ENCODE peak calls at places on chromosomes 1 and 21, in five cellular contexts. N, U, L, R and E are unnamed samples.

GRCh38 chr1:237976345-237976744 is 85.6 kb upstream of the ZP4 start:
- DNase-seq in N (no peak), L (no peak), R (no peak), U (no peak), E (no peak)

GRCh38 chr1:170623171-170623570 is 40.8 kb upstream of the PRRX1 start:
- DNase-seq in R (no peak), L (no peak), U (peak), N (peak), E (no peak)

GRCh38 chr1:145961425-145962156 is 2.8 kb downstream of the ANKRD34A start:
- DNase-seq in U (peak), N (no peak), R (no peak), L (peak), E (peak)

GRCh38 chr1:58815680-58816071 is 31.8 kb upstream of the JUN start:
- DNase-seq in U (peak), N (peak), L (no peak), R (no peak), E (no peak)

GRCh38 chr21:46452719-46453118 is 6.0 kb upstream of the DIP2A start:
- DNase-seq in N (no peak), L (no peak), U (no peak), R (no peak), E (peak)

GRCh38 chr1:71658295-71658694 is 577.5 kb upstream of the ZRANB2 start:
- DNase-seq in L (no peak), N (no peak), U (no peak), R (peak), E (no peak)

GRCh38 chr1:199123615-199124014 is 484.8 kb downstream of the PTPRC start:
- DNase-seq in L (no peak), U (no peak), N (no peak), R (no peak), E (no peak)

GRCh38 chr1:111747282-111747734 is 8.1 kb upstream of the INKA2 start:
- DNase-seq in U (peak), L (peak), N (peak), R (peak), E (no peak)

GRCh38 chr1:59025898-59026426 is 242.1 kb upstream of the JUN start:
- DNase-seq in U (no peak), R (no peak), N (no peak), L (no peak), E (no peak)

GRCh38 chr1:195195423-195196057 is 1412.7 kb downstream of the KCNT2 start:
- DNase-seq in U (no peak), N (no peak), L (no peak), R (no peak), E (no peak)

GRCh38 chr1:162617513-162617912 is 14.8 kb upstream of the DDR2 start:
- DNase-seq in N (no peak), L (no peak), R (no peak), U (no peak), E (no peak)

GRCh38 chr1:226029093-226029496 is 30.0 kb upstream of the SDE2 start:
- DNase-seq in R (peak), U (no peak), L (no peak), N (no peak), E (no peak)

GRCh38 chr1:244998717-244999346 is 134.5 kb upstream of the HNRNPU start:
- DNase-seq in U (no peak), L (no peak), R (no peak), N (no peak), E (no peak)

GRCh38 chr1:51464828-51465227 is 54.2 kb downstream of the EPS15 start:
- DNase-seq in R (no peak), L (no peak), N (no peak), U (no peak), E (no peak)

GRCh38 chr1:26889580-26890466 is at the start of gene GPN2:
- DNase-seq in N (peak), R (peak), U (peak), L (peak), E (peak)

GRCh38 chr1:37634554-37635308 is at the start of gene RSPO1:
- DNase-seq in U (peak), L (no peak), R (no peak), N (peak), E (no peak)

GRCh38 chr1:156750932-156751723 is at the start of gene HDGF:
- DNase-seq in R (peak), L (peak), N (peak), U (peak), E (peak)

GRCh38 chr1:100538935-100539835 is 1.2 kb downstream of the GPR88 start:
- DNase-seq in R (no peak), L (peak), N (peak), U (peak), E (no peak)

GRCh38 chr1:10740123-10740522 is 56.3 kb downstream of the CASZ1 start:
- DNase-seq in U (no peak), R (no peak), L (no peak), N (no peak), E (no peak)

GRCh38 chr1:11499825-11500331 is 20.9 kb downstream of the DISP3 start:
- DNase-seq in R (no peak), N (no peak), U (no peak), L (no peak), E (no peak)

GRCh38 chr1:76068953-76069561 is 5.5 kb upstream of the ST6GALNAC3 start:
- DNase-seq in U (no peak), N (peak), R (no peak), L (no peak), E (no peak)

GRCh38 chr1:109508001-109508872 is 1.3 kb downstream of the AMIGO1 start:
- DNase-seq in R (no peak), U (no peak), L (no peak), N (no peak), E (no peak)

GRCh38 chr1:150477733-150478132 is 9.5 kb upstream of the TARS2 start:
- DNase-seq in U (no peak), R (no peak), N (peak), L (no peak), E (no peak)

GRCh38 chr1:88549536-88549935 is 134.5 kb upstream of the PKN2 start:
- DNase-seq in N (no peak), L (no peak), U (peak), R (no peak), E (no peak)

GRCh38 chr1:160637821-160638539 is 8.9 kb downstream of the SLAMF1 start:
- DNase-seq in N (no peak), U (peak), R (no peak), L (peak), E (no peak)

DNA sequence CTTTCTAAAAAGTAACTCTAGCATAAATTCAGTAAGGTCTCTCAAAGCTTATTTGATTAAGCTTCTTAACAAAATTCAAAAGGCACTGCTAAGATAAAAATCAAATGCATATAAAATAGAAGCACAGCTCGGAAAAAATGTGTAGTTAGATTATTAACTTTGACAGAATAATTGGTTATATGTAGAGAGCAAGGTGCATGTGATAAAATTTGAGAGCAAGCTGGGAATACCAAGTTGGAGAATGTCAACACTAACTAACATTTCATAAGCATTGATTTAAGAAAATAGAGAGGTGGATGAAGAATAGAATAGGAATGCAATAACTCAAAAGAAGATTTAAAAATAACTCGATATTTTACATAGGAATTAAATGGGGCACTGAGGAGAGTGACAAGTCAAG is 204.5 kb upstream of the GREM2 start:
- DNase-seq in U (no peak), L (no peak), N (no peak), R (no peak), E (no peak)
- H3K4me3 ChIP-seq in U (no peak), L (no peak), N (no peak), R (no peak), E (no peak)

GRCh38 chr21:16455526-16455925 is 725.7 kb downstream of the USP25 start:
- DNase-seq in N (no peak), L (no peak), R (no peak), U (no peak), E (no peak)

GRCh38 chr21:16454371-16454770 is 724.6 kb downstream of the USP25 start:
- DNase-seq in L (no peak), N (peak), R (no peak), U (no peak), E (no peak)

GRCh38 chr21:16455978-16456377 is 726.2 kb downstream of the USP25 start:
- DNase-seq in U (no peak), L (no peak), N (no peak), R (no peak), E (no peak)

GRCh38 chr21:16460936-16461335 is 731.2 kb downstream of the USP25 start:
- DNase-seq in U (peak), R (no peak), L (no peak), N (no peak), E (no peak)

DNA sequence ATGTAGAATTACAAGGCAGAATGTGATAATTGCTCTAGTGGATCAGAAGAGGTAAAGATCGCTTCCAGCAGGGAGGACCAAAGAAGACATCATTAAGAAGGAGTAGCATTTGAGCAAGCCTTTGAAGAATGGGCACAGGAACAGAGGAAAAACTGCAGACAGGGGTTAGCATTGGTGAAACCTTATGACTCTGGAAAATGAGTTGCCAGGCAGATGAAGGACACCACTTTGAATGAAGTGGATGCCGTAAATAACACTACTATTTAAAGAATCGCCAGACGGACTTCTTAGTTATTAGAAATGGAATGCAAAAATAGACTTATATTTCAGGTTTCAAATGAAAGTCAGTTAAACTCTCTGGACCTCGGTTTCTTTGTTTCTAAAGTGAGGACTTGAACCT is 727.7 kb downstream of the USP25 start:
- DNase-seq in U (no peak), R (no peak), L (no peak), N (no peak), E (no peak)
- H3K27ac ChIP-seq in U (no peak), R (no peak), L (no peak), N (no peak), E (no peak)

GRCh38 chr1:106080608-106081325 is 975.7 kb upstream of the PRMT6 start:
- DNase-seq in U (no peak), R (no peak), L (no peak), N (no peak), E (no peak)
- H3K4me3 ChIP-seq in U (no peak), R (no peak), L (no peak), N (no peak), E (no peak)

GRCh38 chr1:190849346-190849745 is 371.7 kb upstream of the BRINP3 start:
- DNase-seq in R (no peak), U (no peak), N (no peak), L (no peak), E (no peak)
- H3K27ac ChIP-seq in R (no peak), U (no peak), N (no peak), L (no peak), E (no peak)

GRCh38 chr1:205849619-205850355 is at the start of gene PM20D1:
- DNase-seq in R (peak), N (no peak), U (peak), L (peak), E (peak)
- H3K4me3 ChIP-seq in R (peak), N (no peak), U (no peak), L (peak), E (peak)

GRCh38 chr1:182388392-182389134 is 3.0 kb downstream of the GLUL start:
- DNase-seq in N (no peak), U (no peak), R (no peak), L (no peak), E (no peak)
- H3K27ac ChIP-seq in N (no peak), U (no peak), R (peak), L (peak), E (peak)